ENCODE peak calls at places on chromosomes 1 and 21, in seven cellular contexts. One of them, this sample, is unnamed.

GRCh38 chr1:8373547-8374270 is 55.8 kb downstream of the SLC45A1 start:
- DNase-seq in left lung: peak; percentile 71
- DNase-seq in esophagus squamous epithelium: no peak
- DNase-seq in CD4-positive, alpha-beta memory T cell: no peak
- DNase-seq in spleen: no peak
- DNase-seq in heart left ventricle: peak; percentile 78
- DNase-seq in fibroblast of lung: peak; percentile 91
- DNase-seq in this sample: peak; percentile 71

GRCh38 chr1:87684194-87684593 is 355.5 kb downstream of the LMO4 start:
- DNase-seq in left lung: peak; percentile 35
- DNase-seq in esophagus squamous epithelium: no peak
- DNase-seq in CD4-positive, alpha-beta memory T cell: no peak
- DNase-seq in spleen: no peak
- DNase-seq in heart left ventricle: peak; percentile 26
- DNase-seq in fibroblast of lung: peak; percentile 51
- DNase-seq in this sample: no peak

GRCh38 chr1:94741956-94742355 is 78.2 kb upstream of the SLC44A3 start:
- DNase-seq in left lung: no peak
- DNase-seq in esophagus squamous epithelium: no peak
- DNase-seq in CD4-positive, alpha-beta memory T cell: no peak
- DNase-seq in spleen: no peak
- DNase-seq in heart left ventricle: no peak
- DNase-seq in fibroblast of lung: no peak
- DNase-seq in this sample: no peak

GRCh38 chr1:9844106-9844505 is 20.3 kb upstream of the CLSTN1 start:
- DNase-seq in left lung: no peak
- DNase-seq in esophagus squamous epithelium: no peak
- DNase-seq in CD4-positive, alpha-beta memory T cell: no peak
- DNase-seq in spleen: peak; percentile 47
- DNase-seq in heart left ventricle: no peak
- DNase-seq in fibroblast of lung: no peak
- DNase-seq in this sample: no peak

GRCh38 chr1:156661932-156662587 is 15.1 kb downstream of the NES start:
- DNase-seq in left lung: no peak
- DNase-seq in esophagus squamous epithelium: no peak
- DNase-seq in CD4-positive, alpha-beta memory T cell: no peak
- DNase-seq in spleen: no peak
- DNase-seq in heart left ventricle: no peak
- DNase-seq in fibroblast of lung: peak; percentile 67
- DNase-seq in this sample: no peak

GRCh38 chr1:247656475-247656874 is 23.1 kb downstream of the OR13G1 start:
- DNase-seq in left lung: no peak
- DNase-seq in esophagus squamous epithelium: no peak
- DNase-seq in CD4-positive, alpha-beta memory T cell: no peak
- DNase-seq in spleen: no peak
- DNase-seq in heart left ventricle: no peak
- DNase-seq in fibroblast of lung: no peak
- DNase-seq in this sample: no peak

GRCh38 chr1:50976890-50977574 is 7.0 kb downstream of the CDKN2C start:
- DNase-seq in left lung: no peak
- DNase-seq in esophagus squamous epithelium: no peak
- DNase-seq in CD4-positive, alpha-beta memory T cell: peak; percentile 59
- DNase-seq in spleen: no peak
- DNase-seq in heart left ventricle: peak; percentile 44
- DNase-seq in fibroblast of lung: peak; percentile 52
- DNase-seq in this sample: peak; percentile 39

GRCh38 chr1:109299984-109300343 is 6.8 kb downstream of the MYBPHL start:
- DNase-seq in left lung: no peak
- DNase-seq in esophagus squamous epithelium: no peak
- DNase-seq in CD4-positive, alpha-beta memory T cell: no peak
- DNase-seq in spleen: no peak
- DNase-seq in heart left ventricle: no peak
- DNase-seq in fibroblast of lung: no peak
- DNase-seq in this sample: no peak

GRCh38 chr21:17003221-17003620 is 509.6 kb upstream of the CXADR start:
- DNase-seq in left lung: no peak
- DNase-seq in esophagus squamous epithelium: no peak
- DNase-seq in CD4-positive, alpha-beta memory T cell: no peak
- DNase-seq in spleen: no peak
- DNase-seq in heart left ventricle: no peak
- DNase-seq in fibroblast of lung: peak; percentile 84
- DNase-seq in this sample: no peak

GRCh38 chr1:59738591-59739015 is 76.1 kb upstream of the HOOK1 start:
- DNase-seq in left lung: no peak
- DNase-seq in esophagus squamous epithelium: no peak
- DNase-seq in CD4-positive, alpha-beta memory T cell: no peak
- DNase-seq in spleen: no peak
- DNase-seq in heart left ventricle: no peak
- DNase-seq in fibroblast of lung: peak; percentile 87
- DNase-seq in this sample: no peak

GRCh38 chr1:192538407-192539311 is 36.9 kb upstream of the RGS1 start:
- DNase-seq in left lung: no peak
- DNase-seq in esophagus squamous epithelium: no peak
- DNase-seq in CD4-positive, alpha-beta memory T cell: peak; percentile 66
- DNase-seq in spleen: no peak
- DNase-seq in heart left ventricle: no peak
- DNase-seq in fibroblast of lung: peak; percentile 75
- DNase-seq in this sample: no peak

GRCh38 chr1:116340506-116341240 is 32.4 kb upstream of the ATP1A1 start:
- DNase-seq in left lung: no peak
- DNase-seq in esophagus squamous epithelium: no peak
- DNase-seq in CD4-positive, alpha-beta memory T cell: no peak
- DNase-seq in spleen: no peak
- DNase-seq in heart left ventricle: no peak
- DNase-seq in fibroblast of lung: no peak
- DNase-seq in this sample: no peak
- H3K27ac ChIP-seq in left lung: no peak overlapping the region
- H3K27ac ChIP-seq in esophagus squamous epithelium: peak overlapping the region; percentile 64
- H3K27ac ChIP-seq in CD4-positive, alpha-beta memory T cell: no peak overlapping the region
- H3K27ac ChIP-seq in spleen: no peak overlapping the region
- H3K27ac ChIP-seq in heart left ventricle: no peak overlapping the region
- H3K27ac ChIP-seq in fibroblast of lung: no peak overlapping the region
- H3K27ac ChIP-seq in this sample: no peak overlapping the region

DNA sequence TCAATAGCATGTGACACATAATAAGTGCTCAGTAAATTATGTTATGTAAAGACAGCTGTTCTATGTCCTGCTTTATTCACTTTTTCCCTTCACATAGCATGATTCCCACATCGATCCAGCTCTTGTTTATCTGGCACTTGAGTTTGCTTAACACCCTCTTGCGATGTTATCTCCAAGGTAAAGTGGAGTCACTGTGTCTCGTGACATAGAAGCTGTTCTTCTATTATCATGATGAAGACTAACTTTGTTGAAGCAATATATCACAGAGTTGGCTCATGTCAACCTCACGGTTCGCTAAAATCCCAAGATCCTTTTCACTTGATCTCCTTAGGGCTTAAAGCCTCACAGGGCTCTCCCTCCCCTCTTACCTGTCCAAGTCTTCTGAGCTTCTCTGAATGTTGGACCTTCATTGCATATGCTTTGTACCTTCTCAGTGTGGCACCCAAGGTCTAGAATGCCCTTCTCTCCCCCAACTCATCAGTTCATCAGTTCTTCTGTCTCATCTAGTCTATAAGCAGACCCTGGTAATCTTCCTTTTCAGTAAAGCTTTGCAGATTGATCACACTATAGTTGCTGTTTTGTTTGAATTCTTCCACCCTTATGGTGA is 38.0 kb downstream of the PLXNA2 start:
- DNase-seq in left lung: no peak
- DNase-seq in esophagus squamous epithelium: no peak
- DNase-seq in CD4-positive, alpha-beta memory T cell: no peak
- DNase-seq in spleen: no peak
- DNase-seq in heart left ventricle: no peak
- DNase-seq in fibroblast of lung: no peak
- DNase-seq in this sample: no peak
- H3K27ac ChIP-seq in left lung: peak overlapping the region; percentile 73
- H3K27ac ChIP-seq in esophagus squamous epithelium: peak overlapping the region; percentile 87
- H3K27ac ChIP-seq in CD4-positive, alpha-beta memory T cell: no peak overlapping the region
- H3K27ac ChIP-seq in spleen: no peak overlapping the region
- H3K27ac ChIP-seq in heart left ventricle: no peak overlapping the region
- H3K27ac ChIP-seq in fibroblast of lung: no peak overlapping the region
- H3K27ac ChIP-seq in this sample: no peak overlapping the region

GRCh38 chr1:64962447-64962846 is 3.9 kb downstream of the JAK1 start:
- DNase-seq in left lung: no peak
- DNase-seq in esophagus squamous epithelium: no peak
- DNase-seq in CD4-positive, alpha-beta memory T cell: peak; percentile 50
- DNase-seq in spleen: peak; percentile 72
- DNase-seq in heart left ventricle: no peak
- DNase-seq in fibroblast of lung: no peak
- DNase-seq in this sample: no peak
- H3K27ac ChIP-seq in left lung: peak overlapping the region; percentile 10
- H3K27ac ChIP-seq in esophagus squamous epithelium: no peak overlapping the region
- H3K27ac ChIP-seq in CD4-positive, alpha-beta memory T cell: peak overlapping the region; percentile 10
- H3K27ac ChIP-seq in spleen: peak overlapping the region; percentile 35
- H3K27ac ChIP-seq in heart left ventricle: peak overlapping the region; percentile 24
- H3K27ac ChIP-seq in fibroblast of lung: no peak overlapping the region
- H3K27ac ChIP-seq in this sample: peak overlapping the region; percentile 28

DNA sequence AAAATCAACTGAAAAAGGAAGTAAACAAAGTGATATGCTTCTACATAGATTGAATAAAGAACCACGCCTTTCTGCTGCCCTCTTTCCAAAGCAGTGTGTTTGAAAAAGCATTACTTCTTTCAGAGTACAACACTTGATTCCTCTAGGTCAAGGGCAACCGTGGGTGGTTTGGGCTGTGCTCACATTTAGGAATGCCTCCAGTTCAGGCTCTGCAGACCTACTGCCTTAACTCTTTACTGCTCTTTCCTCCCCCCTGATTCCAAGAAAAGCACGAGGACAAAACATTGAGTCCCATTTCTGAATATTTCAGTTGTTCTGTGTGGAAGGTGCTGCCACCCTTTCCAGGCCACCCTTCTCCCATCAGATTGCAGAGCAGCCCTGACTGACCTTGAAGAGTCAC is 45.2 kb downstream of the ADAMTS1 start:
- DNase-seq in left lung: peak; percentile 43
- DNase-seq in esophagus squamous epithelium: no peak
- DNase-seq in CD4-positive, alpha-beta memory T cell: no peak
- DNase-seq in spleen: no peak
- DNase-seq in heart left ventricle: no peak
- DNase-seq in fibroblast of lung: no peak
- DNase-seq in this sample: no peak
- H3K27ac ChIP-seq in left lung: peak overlapping the region; percentile 63
- H3K27ac ChIP-seq in esophagus squamous epithelium: peak overlapping the region; percentile 84
- H3K27ac ChIP-seq in CD4-positive, alpha-beta memory T cell: no peak overlapping the region
- H3K27ac ChIP-seq in spleen: no peak overlapping the region
- H3K27ac ChIP-seq in heart left ventricle: peak overlapping the region; percentile 56
- H3K27ac ChIP-seq in fibroblast of lung: no peak overlapping the region
- H3K27ac ChIP-seq in this sample: no peak overlapping the region

This sample was measured in body of pancreas.